ENCODE peak calls at places on chromosomes 7 and 10, in five cellular contexts. Q is HCT116, P is uterus, Z is IMR-90, V is pancreas. L is an unnamed sample.

GRCh38 chr7:12305502-12305901 is 94.4 kb downstream of the TMEM106B start:
- DNase-seq in Q (no peak), P (no peak), Z (no peak), V (no peak), L (no peak)

GRCh38 chr10:114279886-114280644 is 41.0 kb downstream of the VWA2 start:
- DNase-seq in Q (no peak), P (no peak), Z (no peak), V (no peak), L (no peak)

GRCh38 chr10:124724279-124725027 is 19.7 kb downstream of the FAM53B start:
- DNase-seq in Q (no peak), P (peak; percentile 13), Z (no peak), V (no peak), L (no peak)

GRCh38 chr7:129160161-129160911 is 15.8 kb downstream of the TSPAN33 start:
- DNase-seq in Q (no peak), P (no peak), Z (no peak), V (no peak), L (no peak)

GRCh38 chr10:84415539-84416244 is 87.3 kb downstream of the CCSER2 start:
- DNase-seq in Q (no peak), P (no peak), Z (no peak), V (peak; percentile 48), L (no peak)

GRCh38 chr10:112027881-112028280 is 155.7 kb downstream of the GPAM start:
- DNase-seq in Q (no peak), P (no peak), Z (no peak), V (no peak), L (no peak)

GRCh38 chr10:72254891-72255568 is 18.7 kb upstream of the DDIT4 start:
- DNase-seq in Q (no peak), P (peak; percentile 91), Z (peak; percentile 57), V (peak; percentile 90), L (peak; percentile 94)

GRCh38 chr7:82548141-82548688 is 104.6 kb upstream of the CACNA2D1 start:
- DNase-seq in Q (no peak), P (no peak), Z (no peak), V (no peak), L (no peak)

GRCh38 chr7:118104812-118105441 is 79.0 kb upstream of the LSM8 start:
- DNase-seq in Q (peak; percentile 15), P (no peak), Z (peak; percentile 40), V (no peak), L (no peak)

GRCh38 chr10:116809528-116810500 is 39.5 kb upstream of the ENO4 start:
- DNase-seq in Q (peak; percentile 31), P (no peak), Z (no peak), V (peak; percentile 67), L (peak; percentile 23)
- TF ChIP-seq CTCF in Q (peak; percentile 45), P (no peak), Z (peak; percentile 40), V (no peak), L (peak; percentile 57)

DNA sequence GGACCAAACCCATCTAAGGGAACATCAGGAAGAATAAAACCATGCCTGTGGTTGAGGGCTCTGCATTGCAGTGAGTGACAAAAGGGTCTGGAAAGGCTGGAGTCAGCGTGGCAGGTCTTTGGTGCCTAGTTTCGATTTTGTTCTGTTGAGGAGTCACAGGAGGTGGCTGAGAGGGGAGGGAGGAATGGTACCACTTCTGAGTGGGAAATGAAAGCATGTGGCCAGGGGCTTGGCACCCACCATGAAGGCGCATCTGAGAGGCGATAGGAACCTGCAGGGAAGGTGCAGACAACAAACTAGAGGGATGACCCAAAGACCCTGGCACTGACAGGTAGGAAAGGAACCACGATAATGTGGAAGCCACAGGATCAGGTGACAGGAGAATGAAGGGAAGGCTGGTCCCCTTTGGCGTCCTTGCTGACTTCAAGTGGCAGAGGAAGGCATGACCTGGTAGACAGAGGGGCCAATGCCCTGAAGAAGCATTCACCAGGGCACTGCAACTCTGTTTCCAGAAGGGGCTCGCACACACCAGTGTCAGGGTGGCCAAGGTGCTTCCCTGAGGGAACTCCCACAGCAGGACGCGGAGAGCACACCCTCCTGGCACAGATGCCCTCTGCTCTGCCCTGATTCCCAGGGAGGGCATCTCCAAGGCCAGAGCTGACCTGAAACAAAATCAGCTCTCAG is 41.7 kb downstream of the HIPK2 start:
- DNase-seq in Q (no peak), P (no peak), Z (no peak), V (no peak), L (no peak)
- H3K4me1 ChIP-seq in Q (peaks cover 14% of the 10 kb centered on the region), P (peaks cover 7% of the 10 kb centered on the region), Z (peaks cover 51% of the 10 kb centered on the region), V (peaks cover 14% of the 10 kb centered on the region), L (peaks cover 100% of the 10 kb centered on the region)

DNA sequence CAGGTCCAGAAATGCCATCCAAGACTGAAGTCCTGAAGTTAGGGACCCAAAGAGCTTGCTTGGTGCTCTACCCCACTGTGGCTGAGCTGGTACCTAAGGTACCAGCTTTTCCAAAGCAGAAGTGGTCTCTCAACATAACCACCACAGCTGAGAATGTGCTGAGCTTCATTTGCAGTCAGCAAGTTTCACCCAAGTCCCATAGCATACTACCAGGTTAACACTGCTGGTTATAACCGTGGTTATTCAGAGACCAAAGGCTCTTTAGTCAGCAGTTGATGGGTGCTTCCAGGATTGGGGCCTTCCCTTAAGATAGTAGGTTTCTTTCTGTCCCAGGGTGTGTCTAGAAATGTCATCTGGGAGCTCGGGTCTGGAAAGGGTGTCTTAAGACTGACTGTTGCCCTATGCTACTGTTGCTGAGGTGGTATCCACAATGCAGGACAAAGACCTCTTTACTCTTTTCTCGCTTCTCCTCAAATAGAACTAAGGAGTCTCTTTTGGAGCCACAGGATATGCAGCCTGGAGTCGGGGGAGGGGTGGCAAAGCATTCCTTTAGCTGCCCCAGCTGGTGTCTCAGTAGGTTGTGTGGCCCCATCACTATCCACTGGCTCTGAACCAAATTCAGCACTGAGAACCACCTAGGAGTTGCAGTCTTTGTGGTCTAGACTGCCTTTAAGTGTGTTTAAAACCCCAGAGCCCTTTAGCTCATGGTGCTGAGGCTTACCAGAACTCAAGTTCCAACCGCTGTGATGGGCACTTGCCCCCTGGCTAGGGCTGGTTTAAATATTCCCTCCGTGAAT is 354.9 kb upstream of the SEMA3C start:
- DNase-seq in Q (no peak), P (no peak), Z (no peak), V (no peak), L (no peak)
- TF ChIP-seq CTCF in Q (no peak), P (no peak), Z (no peak), V (no peak), L (no peak)

DNA sequence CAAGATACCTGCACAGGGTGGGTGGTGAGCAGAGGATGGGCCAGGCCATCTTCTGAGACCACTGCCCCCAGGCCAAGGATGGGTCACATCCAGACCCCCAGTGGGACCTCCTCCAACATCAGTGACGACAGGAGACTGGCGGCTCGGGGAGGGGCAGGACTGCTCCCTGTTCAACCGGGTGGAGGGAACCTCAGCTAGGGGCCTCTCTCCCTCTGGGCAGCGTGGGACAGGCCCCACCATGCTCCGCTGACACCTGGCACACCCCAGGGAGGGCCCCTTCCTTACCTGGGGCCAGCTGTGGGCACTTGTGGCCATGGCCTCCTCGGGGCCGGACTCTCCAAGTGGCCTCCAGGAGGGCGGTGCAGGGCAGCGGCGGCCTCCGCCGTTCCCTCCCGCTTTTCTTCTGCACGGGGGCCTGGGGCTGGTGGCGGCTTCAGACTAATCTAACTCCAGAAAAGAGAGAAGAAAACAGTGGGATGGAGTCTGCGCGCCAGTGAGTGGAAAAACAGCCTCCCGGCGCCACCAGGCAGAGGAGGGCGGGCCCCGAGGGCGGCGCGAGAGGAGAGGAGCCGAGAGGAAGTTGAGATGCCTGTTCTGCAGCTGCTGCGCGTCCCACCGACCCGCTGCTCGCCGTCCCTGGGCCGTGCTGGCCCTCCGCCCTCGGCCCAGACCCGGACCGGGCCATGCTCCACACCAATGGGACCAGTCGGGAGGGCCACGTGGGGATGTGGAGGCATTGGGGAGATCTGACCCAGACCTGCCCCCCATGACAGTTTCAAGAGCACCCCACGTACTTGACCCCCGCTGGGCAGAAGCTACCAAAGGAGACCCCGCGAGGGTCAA is at the start of gene CALHM2:
- DNase-seq in Q (no peak), P (peak; percentile 76), Z (peak; percentile 41), V (peak; percentile 70), L (peak; percentile 80)
- H3K4me1 ChIP-seq in Q (peaks cover 11% of the 10 kb centered on the region), P (peaks cover 7% of the 10 kb centered on the region), Z (peaks cover 11% of the 10 kb centered on the region), V (peaks cover 4% of the 10 kb centered on the region), L (peaks cover 54% of the 10 kb centered on the region)

GRCh38 chr10:43644252-43644651 is 4.4 kb downstream of the ZNF32 start:
- DNase-seq in Q (no peak), P (no peak), Z (peak; percentile 14), V (no peak), L (no peak)
- TF ChIP-seq CTCF in Q (no peak), P (no peak), Z (no peak), V (no peak), L (no peak)

GRCh38 chr7:98252655-98253054 is 623 bp upstream of the TECPR1 start:
- DNase-seq in Q (no peak), P (no peak), Z (peak; percentile 11), V (no peak), L (no peak)
- H3K4me1 ChIP-seq in Q (peaks cover 14% of the 10 kb centered on the region), P (peaks cover 8% of the 10 kb centered on the region), Z (peaks cover 8% of the 10 kb centered on the region), V (no peaks in the 10 kb centered on the region), L (peaks cover 57% of the 10 kb centered on the region)

DNA sequence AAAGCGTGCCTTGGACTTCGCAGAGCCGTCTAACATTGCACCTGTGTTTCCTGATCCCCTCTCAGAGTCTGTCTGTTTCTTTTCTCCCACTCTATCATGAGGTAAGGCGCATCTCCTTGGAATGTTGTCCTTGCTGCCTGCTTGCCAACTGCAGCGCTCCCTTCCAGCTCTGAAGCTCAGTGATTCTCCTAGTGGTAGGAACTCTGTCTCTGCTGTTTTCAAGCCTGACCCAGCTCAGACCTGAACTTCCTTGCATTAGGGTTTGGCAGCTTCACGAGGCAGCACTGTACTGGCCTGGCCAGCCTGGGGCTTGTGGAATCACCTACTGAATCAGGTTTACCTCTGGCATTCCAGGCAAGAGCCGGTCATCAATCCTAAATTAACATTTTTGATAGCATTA is 123.9 kb downstream of the CREB5 start:
- DNase-seq in Q (peak; percentile 23), P (peak; percentile 58), Z (peak; percentile 56), V (no peak), L (no peak)
- TF ChIP-seq CTCF in Q (peak; percentile 16), P (peak; percentile 54), Z (peak; percentile 45), V (no peak), L (peak; percentile 50)

GRCh38 chr7:130900471-130901076 is 166.6 kb upstream of the KLF14 start:
- DNase-seq in Q (no peak), P (no peak), Z (no peak), V (no peak), L (no peak)
- H3K4me1 ChIP-seq in Q (peaks cover 96% of the 10 kb centered on the region), P (peaks cover 11% of the 10 kb centered on the region), Z (peaks cover 56% of the 10 kb centered on the region), V (peaks cover 15% of the 10 kb centered on the region), L (peaks cover 97% of the 10 kb centered on the region)

GRCh38 chr10:70331160-70331485 is 47.3 kb upstream of the NPFFR1 start:
- DNase-seq in Q (no peak), P (no peak), Z (no peak), V (no peak), L (no peak)

GRCh38 chr10:70330671-70331070 is 46.9 kb upstream of the NPFFR1 start:
- DNase-seq in Q (no peak), P (no peak), Z (no peak), V (no peak), L (no peak)

GRCh38 chr10:70333268-70333667 is 49.2 kb downstream of the LRRC20 start:
- DNase-seq in Q (no peak), P (no peak), Z (no peak), V (no peak), L (no peak)

GRCh38 chr10:70328987-70329386 is 45.2 kb upstream of the NPFFR1 start:
- DNase-seq in Q (no peak), P (no peak), Z (peak; percentile 28), V (no peak), L (no peak)

GRCh38 chr10:70331486-70332268 is 47.9 kb upstream of the NPFFR1 start:
- DNase-seq in Q (peak; percentile 96), P (no peak), Z (peak; percentile 93), V (peak; percentile 52), L (peak; percentile 49)
- TF ChIP-seq CTCF in Q (peak; percentile 62), P (peak; percentile 22), Z (peak; percentile 42), V (no peak), L (peak; percentile 51)